ENCODE peak calls at places on chromosomes 13 and 19, in eight cellular contexts. J, L, B, C, X, R, P and G are unnamed samples.

GRCh38 chr19:44401787-44402115 is 343 bp upstream of the ZNF285 start:
- DNase-seq in J (no peak), L (no peak), B (no peak), C (no peak), X (no peak), R (no peak), P (no peak), G (no peak)

GRCh38 chr19:5580116-5580515 is 12.4 kb upstream of the TINCR start:
- DNase-seq in J (no peak), L (no peak), B (no peak), C (no peak), X (no peak), R (no peak), P (no peak), G (no peak)

GRCh38 chr19:42376177-42376555 is 13.9 kb downstream of the CNFN start:
- DNase-seq in J (no peak), L (no peak), B (no peak), C (no peak), X (no peak), R (no peak), P (no peak), G (no peak)

GRCh38 chr13:109156181-109156935 is 526.9 kb downstream of the MYO16 start:
- DNase-seq in J (no peak), L (no peak), B (peak; percentile 81), C (no peak), X (peak; percentile 93), R (peak; percentile 51), P (no peak), G (no peak)

GRCh38 chr19:29315566-29315965 is 102.6 kb upstream of the UQCRFS1 start:
- DNase-seq in J (no peak), L (no peak), B (no peak), C (no peak), X (no peak), R (no peak), P (no peak), G (no peak)

GRCh38 chr19:31118292-31118925 is 230.8 kb downstream of the TSHZ3 start:
- DNase-seq in J (no peak), L (no peak), B (no peak), C (no peak), X (no peak), R (no peak), P (no peak), G (no peak)

GRCh38 chr19:14116918-14117578 is 514 bp downstream of the PRKACA start:
- DNase-seq in J (no peak), L (peak; percentile 55), B (no peak), C (no peak), X (no peak), R (no peak), P (no peak), G (no peak)

GRCh38 chr19:41339936-41340335 is 13.8 kb downstream of the TGFB1 start:
- DNase-seq in J (no peak), L (no peak), B (no peak), C (no peak), X (peak; percentile 67), R (no peak), P (no peak), G (no peak)

GRCh38 chr13:90447034-90447734 is 900.3 kb upstream of the MIR17HG start:
- DNase-seq in J (no peak), L (no peak), B (no peak), C (no peak), X (no peak), R (no peak), P (no peak), G (peak; percentile 8)

GRCh38 chr19:15563325-15563794 is 51.7 kb upstream of the CYP4F8 start:
- DNase-seq in J (no peak), L (peak; percentile 62), B (no peak), C (no peak), X (no peak), R (no peak), P (no peak), G (peak; percentile 31)

GRCh38 chr19:43664008-43664407 is 6.0 kb downstream of the PLAUR start:
- DNase-seq in J (peak; percentile 24), L (no peak), B (no peak), C (peak; percentile 34), X (no peak), R (no peak), P (no peak), G (no peak)

GRCh38 chr19:48540110-48540509 is 11.9 kb upstream of the SULT2B1 start:
- DNase-seq in J (no peak), L (no peak), B (no peak), C (no peak), X (no peak), R (no peak), P (no peak), G (no peak)

GRCh38 chr19:56193981-56194380 is 3.6 kb downstream of the ZSCAN5B start:
- DNase-seq in J (no peak), L (no peak), B (no peak), C (no peak), X (no peak), R (no peak), P (no peak), G (no peak)

GRCh38 chr19:56191115-56191514 is 6.5 kb downstream of the ZSCAN5B start:
- DNase-seq in J (no peak), L (no peak), B (no peak), C (no peak), X (no peak), R (no peak), P (no peak), G (no peak)

GRCh38 chr19:56191711-56192110 is 5.9 kb downstream of the ZSCAN5B start:
- DNase-seq in J (no peak), L (no peak), B (no peak), C (no peak), X (no peak), R (no peak), P (no peak), G (no peak)

DNA sequence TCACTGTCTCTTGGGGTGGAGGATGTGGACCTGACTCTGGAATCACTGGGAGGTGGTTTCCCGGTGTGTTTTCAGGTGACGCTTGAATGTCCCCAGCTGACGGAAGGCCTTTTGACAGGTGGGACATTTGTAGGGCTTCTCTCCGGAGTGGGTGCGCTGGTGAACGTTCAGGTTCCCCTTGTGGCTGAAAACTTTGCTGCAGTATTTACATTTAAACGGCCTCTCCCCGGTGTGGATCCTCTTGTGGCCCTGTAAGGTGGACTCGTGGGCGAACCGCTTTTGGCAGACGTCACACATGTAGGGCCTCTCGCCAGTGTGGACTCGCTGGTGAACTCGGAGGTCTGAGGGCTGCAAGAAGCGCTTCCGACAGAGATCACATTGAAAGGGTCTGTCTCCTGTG is 7.8 kb downstream of the ZSCAN5B start:
- DNase-seq in J (no peak), L (no peak), B (no peak), C (no peak), X (no peak), R (no peak), P (no peak), G (no peak)
- TF ChIP-seq CTCF in J (no peak), L (no peak), B (no peak), C (no peak), X (no peak), R (no peak), P (no peak), G (no peak)

DNA sequence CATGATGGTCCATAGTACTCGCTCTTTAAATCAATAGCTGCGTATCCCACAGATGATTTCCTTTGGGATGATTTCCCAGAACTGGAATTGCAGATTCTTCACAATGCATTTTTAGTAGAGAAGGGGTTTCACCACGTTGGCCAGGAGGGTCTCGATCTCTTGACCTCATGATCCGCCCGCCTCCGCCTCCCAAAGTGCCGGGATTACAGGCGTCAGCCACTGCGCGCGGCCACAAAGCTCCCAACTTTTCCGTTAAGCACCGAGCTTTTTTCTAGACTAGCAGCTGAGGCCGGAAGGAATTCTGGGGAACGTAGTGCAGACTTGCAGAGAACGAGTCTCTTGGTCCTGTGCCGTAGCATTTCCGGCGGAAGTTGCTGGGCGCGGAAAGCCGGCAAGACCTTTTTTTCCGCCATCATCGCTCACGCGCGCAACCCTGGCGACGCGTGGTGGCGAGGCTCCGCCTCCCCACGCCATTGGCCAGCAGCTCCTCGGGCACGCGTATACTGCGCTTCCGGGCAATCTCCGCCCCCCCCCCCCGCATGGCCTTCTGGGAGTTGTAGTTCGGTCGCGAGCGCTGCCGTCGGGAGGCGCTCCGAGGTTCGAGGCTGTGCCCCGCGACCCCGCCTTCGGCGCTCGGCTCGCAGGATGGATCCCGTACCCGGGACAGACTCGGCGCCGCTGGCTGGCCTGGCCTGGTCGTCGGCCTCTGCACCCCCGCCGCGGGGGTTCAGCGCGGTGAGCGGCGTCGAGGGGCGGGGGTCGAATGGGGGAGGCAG is at the start of gene MVB12A:
- DNase-seq in J (peak; percentile 89), L (peak; percentile 99), B (peak; percentile 98), C (peak; percentile 99), X (peak; percentile 99), R (peak; percentile 98), P (peak; percentile 97), G (peak; percentile 98)
- TF ChIP-seq CTCF in J (no peak), L (no peak), B (no peak), C (no peak), X (no peak), R (no peak), P (no peak), G (no peak)

GRCh38 chr13:25059943-25060342 is 36.0 kb upstream of the PABPC3 start:
- DNase-seq in J (no peak), L (no peak), B (no peak), C (no peak), X (no peak), R (no peak), P (no peak), G (no peak)

GRCh38 chr13:25064396-25064795 is 31.5 kb upstream of the PABPC3 start:
- DNase-seq in J (no peak), L (no peak), B (no peak), C (no peak), X (no peak), R (no peak), P (no peak), G (no peak)

GRCh38 chr13:25059166-25059565 is 36.8 kb upstream of the PABPC3 start:
- DNase-seq in J (no peak), L (no peak), B (no peak), C (no peak), X (no peak), R (no peak), P (no peak), G (no peak)

GRCh38 chr13:25065974-25066770 is 29.8 kb upstream of the PABPC3 start:
- DNase-seq in J (no peak), L (no peak), B (no peak), C (no peak), X (no peak), R (no peak), P (no peak), G (no peak)

DNA sequence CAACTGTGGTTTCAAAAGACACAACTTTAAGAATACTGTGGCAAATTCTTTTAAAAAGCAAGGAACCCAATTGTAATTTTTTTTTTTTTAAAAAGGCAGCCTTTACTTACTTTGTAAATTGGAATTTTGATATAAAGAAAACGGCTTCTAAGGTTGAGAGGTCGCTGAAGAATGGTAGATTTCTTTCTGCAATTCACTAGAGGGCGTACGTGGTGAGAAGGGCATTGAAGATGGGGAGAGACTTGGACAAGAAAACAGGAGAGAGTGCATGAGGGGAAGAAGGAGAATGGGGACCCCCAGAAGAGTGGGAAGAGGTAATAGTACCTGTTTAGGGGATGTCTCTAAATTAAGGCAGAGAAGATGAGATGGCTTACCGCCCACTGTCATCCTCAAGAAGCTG is 33.5 kb upstream of the PABPC3 start:
- DNase-seq in J (no peak), L (no peak), B (no peak), C (no peak), X (no peak), R (no peak), P (no peak), G (no peak)
- TF ChIP-seq CTCF in J (no peak), L (no peak), B (no peak), C (no peak), X (no peak), R (no peak), P (no peak), G (peak; percentile 21)

GRCh38 chr19:32357720-32358119 is 12.3 kb downstream of the ZNF507 start:
- DNase-seq in J (no peak), L (no peak), B (no peak), C (no peak), X (no peak), R (no peak), P (no peak), G (no peak)
- TF ChIP-seq CTCF in J (peak; percentile 13), L (peak; percentile 11), B (no peak), C (peak; percentile 33), X (no peak), R (peak; percentile 15), P (peak; percentile 18), G (peak; percentile 53)